ENCODE peak calls at places on chromosomes 4 and X, in seven cellular contexts. One of them, this sample, is unnamed.

GRCh38 chr4:8821151-8821950 is 50.3 kb downstream of the HMX1 start:
- DNase-seq in AG10803: no peak
- DNase-seq in choroid plexus epithelial cell: no peak
- DNase-seq in RWPE1: no peak
- DNase-seq in T-helper 9 cell: no peak
- DNase-seq in anterior cingulate cortex: no peak
- DNase-seq in tibial artery: no peak
- DNase-seq in this sample: no peak

GRCh38 chr4:88242144-88242543 is 42.2 kb downstream of the PPM1K start:
- DNase-seq in RWPE1: no peak
- DNase-seq in tibial artery: no peak
- DNase-seq in AG10803: no peak
- DNase-seq in choroid plexus epithelial cell: no peak
- DNase-seq in anterior cingulate cortex: no peak
- DNase-seq in T-helper 9 cell: no peak
- DNase-seq in this sample: no peak

GRCh38 chr4:72991889-72992288 is 77.6 kb downstream of the COX18 start:
- DNase-seq in anterior cingulate cortex: no peak
- DNase-seq in T-helper 9 cell: no peak
- DNase-seq in choroid plexus epithelial cell: no peak
- DNase-seq in RWPE1: no peak
- DNase-seq in tibial artery: no peak
- DNase-seq in AG10803: no peak
- DNase-seq in this sample: peak; percentile 4

GRCh38 chr4:127622923-127623754 is 9.6 kb upstream of the INTU start:
- DNase-seq in AG10803: peak; percentile 6
- DNase-seq in anterior cingulate cortex: peak; percentile 27
- DNase-seq in tibial artery: peak; percentile 30
- DNase-seq in RWPE1: peak; percentile 47
- DNase-seq in choroid plexus epithelial cell: peak; percentile 47
- DNase-seq in T-helper 9 cell: no peak
- DNase-seq in this sample: no peak

GRCh38 chrX:27997641-27998040 is 16.4 kb upstream of the DCAF8L1 start:
- DNase-seq in T-helper 9 cell: no peak
- DNase-seq in RWPE1: no peak
- DNase-seq in AG10803: no peak
- DNase-seq in anterior cingulate cortex: no peak
- DNase-seq in choroid plexus epithelial cell: no peak
- DNase-seq in tibial artery: no peak
- DNase-seq in this sample: no peak

GRCh38 chr4:125045311-125045710 is 269.4 kb upstream of the FAT4 start:
- DNase-seq in choroid plexus epithelial cell: peak; percentile 40
- DNase-seq in anterior cingulate cortex: no peak
- DNase-seq in tibial artery: no peak
- DNase-seq in T-helper 9 cell: no peak
- DNase-seq in AG10803: no peak
- DNase-seq in RWPE1: no peak
- DNase-seq in this sample: no peak

GRCh38 chrX:18010251-18010650 is 149.2 kb upstream of the RAI2 start:
- DNase-seq in tibial artery: no peak
- DNase-seq in choroid plexus epithelial cell: no peak
- DNase-seq in T-helper 9 cell: no peak
- DNase-seq in anterior cingulate cortex: no peak
- DNase-seq in AG10803: no peak
- DNase-seq in RWPE1: no peak
- DNase-seq in this sample: no peak

GRCh38 chr4:138400528-138400927 is 158.4 kb upstream of the SLC7A11 start:
- DNase-seq in T-helper 9 cell: no peak
- DNase-seq in choroid plexus epithelial cell: peak; percentile 34
- DNase-seq in anterior cingulate cortex: no peak
- DNase-seq in tibial artery: no peak
- DNase-seq in RWPE1: no peak
- DNase-seq in AG10803: no peak
- DNase-seq in this sample: no peak

GRCh38 chrX:54824722-54825121 is 17.2 kb downstream of the MAGED2 start:
- DNase-seq in choroid plexus epithelial cell: no peak
- DNase-seq in AG10803: no peak
- DNase-seq in RWPE1: no peak
- DNase-seq in tibial artery: no peak
- DNase-seq in anterior cingulate cortex: no peak
- DNase-seq in T-helper 9 cell: no peak
- DNase-seq in this sample: no peak

GRCh38 chr4:156815717-156816319 is 155.8 kb downstream of the PDGFC start:
- DNase-seq in AG10803: no peak
- DNase-seq in anterior cingulate cortex: no peak
- DNase-seq in choroid plexus epithelial cell: no peak
- DNase-seq in tibial artery: no peak
- DNase-seq in T-helper 9 cell: no peak
- DNase-seq in RWPE1: no peak
- DNase-seq in this sample: no peak

GRCh38 chr4:48778431-48779094 is 1.5 kb downstream of the FRYL start:
- DNase-seq in RWPE1: peak; percentile 35
- DNase-seq in anterior cingulate cortex: no peak
- DNase-seq in tibial artery: no peak
- DNase-seq in choroid plexus epithelial cell: peak; percentile 84
- DNase-seq in AG10803: peak; percentile 61
- DNase-seq in T-helper 9 cell: no peak
- DNase-seq in this sample: peak; percentile 39

GRCh38 chrX:12443534-12444098 is 305.3 kb downstream of the FRMPD4 start:
- DNase-seq in choroid plexus epithelial cell: no peak
- DNase-seq in anterior cingulate cortex: no peak
- DNase-seq in tibial artery: no peak
- DNase-seq in T-helper 9 cell: no peak
- DNase-seq in AG10803: peak; percentile 48
- DNase-seq in RWPE1: no peak
- DNase-seq in this sample: no peak

GRCh38 chr4:150229538-150229937 is 151.3 kb downstream of the DCLK2 start:
- DNase-seq in AG10803: peak; percentile 43
- DNase-seq in T-helper 9 cell: no peak
- DNase-seq in anterior cingulate cortex: no peak
- DNase-seq in RWPE1: peak; percentile 42
- DNase-seq in choroid plexus epithelial cell: peak; percentile 71
- DNase-seq in tibial artery: no peak
- DNase-seq in this sample: peak; percentile 55

GRCh38 chr4:105061136-105061696 is 85.5 kb upstream of the TET2 start:
- DNase-seq in AG10803: no peak
- DNase-seq in choroid plexus epithelial cell: peak; percentile 2
- DNase-seq in RWPE1: peak; percentile 46
- DNase-seq in T-helper 9 cell: no peak
- DNase-seq in tibial artery: no peak
- DNase-seq in anterior cingulate cortex: no peak
- DNase-seq in this sample: no peak

GRCh38 chrX:123206222-123206621 is 22.1 kb downstream of the GRIA3 start:
- DNase-seq in AG10803: no peak
- DNase-seq in tibial artery: no peak
- DNase-seq in T-helper 9 cell: no peak
- DNase-seq in anterior cingulate cortex: no peak
- DNase-seq in RWPE1: no peak
- DNase-seq in choroid plexus epithelial cell: no peak
- DNase-seq in this sample: no peak

GRCh38 chrX:2188316-2188715 is 312.5 kb downstream of the DHRSX start:
- DNase-seq in RWPE1: no peak
- DNase-seq in AG10803: no peak
- DNase-seq in choroid plexus epithelial cell: peak; percentile 33
- DNase-seq in T-helper 9 cell: no peak
- DNase-seq in tibial artery: no peak
- DNase-seq in anterior cingulate cortex: no peak
- DNase-seq in this sample: no peak